ENCODE peak calls at places on chromosome 10, in nine cellular contexts. One of them, this sample, is unnamed.

GRCh38 chr10:75977146-75977545 is 545.7 kb downstream of the LRMDA start:
- DNase-seq in NCI-H774: no peak
- DNase-seq in tibial nerve: no peak
- DNase-seq in coronary artery: no peak
- DNase-seq in EH: no peak
- DNase-seq in stimulated activated naive CD8-positive, alpha-beta T cell treated with anti-CD3 and anti-CD28 coated beads, Interleukin-15, Interleukin-2, amounts not matched to agents 100 U/mL and 50 U/mL, for 24 hours: no peak
- DNase-seq in GM10248: no peak
- DNase-seq in naive thymus-derived CD8-positive, alpha-beta T cell: no peak
- DNase-seq in MCF 10A: no peak
- DNase-seq in this sample: no peak

GRCh38 chr10:106175760-106176377 is 988.6 kb downstream of the SORCS1 start:
- DNase-seq in stimulated activated naive CD8-positive, alpha-beta T cell treated with anti-CD3 and anti-CD28 coated beads, Interleukin-15, Interleukin-2, amounts not matched to agents 100 U/mL and 50 U/mL, for 24 hours: no peak
- DNase-seq in tibial nerve: no peak
- DNase-seq in GM10248: peak; percentile 7
- DNase-seq in coronary artery: no peak
- DNase-seq in EH: peak; percentile 39
- DNase-seq in NCI-H774: no peak
- DNase-seq in naive thymus-derived CD8-positive, alpha-beta T cell: no peak
- DNase-seq in MCF 10A: peak; percentile 50
- DNase-seq in this sample: peak; percentile 21

GRCh38 chr10:71436268-71436922 is 39.7 kb downstream of the CDH23 start:
- DNase-seq in NCI-H774: no peak
- DNase-seq in stimulated activated naive CD8-positive, alpha-beta T cell treated with anti-CD3 and anti-CD28 coated beads, Interleukin-15, Interleukin-2, amounts not matched to agents 100 U/mL and 50 U/mL, for 24 hours: no peak
- DNase-seq in GM10248: no peak
- DNase-seq in coronary artery: no peak
- DNase-seq in EH: no peak
- DNase-seq in naive thymus-derived CD8-positive, alpha-beta T cell: no peak
- DNase-seq in tibial nerve: no peak
- DNase-seq in MCF 10A: no peak
- DNase-seq in this sample: no peak

GRCh38 chr10:6148251-6148691 is 54.5 kb upstream of the PFKFB3 start:
- DNase-seq in EH: no peak
- DNase-seq in tibial nerve: no peak
- DNase-seq in coronary artery: no peak
- DNase-seq in GM10248: peak; percentile 57
- DNase-seq in NCI-H774: no peak
- DNase-seq in MCF 10A: no peak
- DNase-seq in naive thymus-derived CD8-positive, alpha-beta T cell: no peak
- DNase-seq in stimulated activated naive CD8-positive, alpha-beta T cell treated with anti-CD3 and anti-CD28 coated beads, Interleukin-15, Interleukin-2, amounts not matched to agents 100 U/mL and 50 U/mL, for 24 hours: peak; percentile 33
- DNase-seq in this sample: no peak

GRCh38 chr10:67883710-67884312 is 645 bp upstream of the SIRT1 start:
- DNase-seq in NCI-H774: peak; percentile 46
- DNase-seq in stimulated activated naive CD8-positive, alpha-beta T cell treated with anti-CD3 and anti-CD28 coated beads, Interleukin-15, Interleukin-2, amounts not matched to agents 100 U/mL and 50 U/mL, for 24 hours: no peak
- DNase-seq in EH: peak; percentile 25
- DNase-seq in naive thymus-derived CD8-positive, alpha-beta T cell: no peak
- DNase-seq in coronary artery: no peak
- DNase-seq in tibial nerve: no peak
- DNase-seq in GM10248: peak; percentile 21
- DNase-seq in MCF 10A: no peak
- DNase-seq in this sample: no peak

GRCh38 chr10:99457808-99458207 is 27.4 kb upstream of the GOT1 start:
- DNase-seq in EH: peak; percentile 54
- DNase-seq in MCF 10A: no peak
- DNase-seq in stimulated activated naive CD8-positive, alpha-beta T cell treated with anti-CD3 and anti-CD28 coated beads, Interleukin-15, Interleukin-2, amounts not matched to agents 100 U/mL and 50 U/mL, for 24 hours: no peak
- DNase-seq in tibial nerve: no peak
- DNase-seq in naive thymus-derived CD8-positive, alpha-beta T cell: no peak
- DNase-seq in coronary artery: no peak
- DNase-seq in NCI-H774: no peak
- DNase-seq in GM10248: no peak
- DNase-seq in this sample: no peak

GRCh38 chr10:79422178-79422892 is 23.1 kb downstream of the ZCCHC24 start:
- DNase-seq in coronary artery: no peak
- DNase-seq in MCF 10A: peak; percentile 44
- DNase-seq in tibial nerve: peak; percentile 61
- DNase-seq in GM10248: no peak
- DNase-seq in stimulated activated naive CD8-positive, alpha-beta T cell treated with anti-CD3 and anti-CD28 coated beads, Interleukin-15, Interleukin-2, amounts not matched to agents 100 U/mL and 50 U/mL, for 24 hours: no peak
- DNase-seq in NCI-H774: no peak
- DNase-seq in naive thymus-derived CD8-positive, alpha-beta T cell: no peak
- DNase-seq in EH: peak; percentile 95
- DNase-seq in this sample: no peak

GRCh38 chr10:18659784-18660561 is 742 bp downstream of the ARL5B start:
- DNase-seq in MCF 10A: peak; percentile 54
- DNase-seq in naive thymus-derived CD8-positive, alpha-beta T cell: no peak
- DNase-seq in coronary artery: no peak
- DNase-seq in stimulated activated naive CD8-positive, alpha-beta T cell treated with anti-CD3 and anti-CD28 coated beads, Interleukin-15, Interleukin-2, amounts not matched to agents 100 U/mL and 50 U/mL, for 24 hours: no peak
- DNase-seq in GM10248: peak; percentile 17
- DNase-seq in tibial nerve: no peak
- DNase-seq in EH: peak; percentile 41
- DNase-seq in NCI-H774: peak; percentile 45
- DNase-seq in this sample: peak; percentile 60

GRCh38 chr10:34121125-34121973 is 693.7 kb downstream of the PARD3 start:
- DNase-seq in GM10248: no peak
- DNase-seq in tibial nerve: no peak
- DNase-seq in stimulated activated naive CD8-positive, alpha-beta T cell treated with anti-CD3 and anti-CD28 coated beads, Interleukin-15, Interleukin-2, amounts not matched to agents 100 U/mL and 50 U/mL, for 24 hours: peak; percentile 7
- DNase-seq in coronary artery: no peak
- DNase-seq in EH: no peak
- DNase-seq in MCF 10A: no peak
- DNase-seq in naive thymus-derived CD8-positive, alpha-beta T cell: no peak
- DNase-seq in NCI-H774: no peak
- DNase-seq in this sample: no peak

GRCh38 chr10:48249763-48250351 is 24.6 kb downstream of the FRMPD2 start:
- DNase-seq in coronary artery: no peak
- DNase-seq in tibial nerve: no peak
- DNase-seq in EH: no peak
- DNase-seq in stimulated activated naive CD8-positive, alpha-beta T cell treated with anti-CD3 and anti-CD28 coated beads, Interleukin-15, Interleukin-2, amounts not matched to agents 100 U/mL and 50 U/mL, for 24 hours: no peak
- DNase-seq in naive thymus-derived CD8-positive, alpha-beta T cell: no peak
- DNase-seq in MCF 10A: no peak
- DNase-seq in NCI-H774: no peak
- DNase-seq in GM10248: peak; percentile 2
- DNase-seq in this sample: no peak

GRCh38 chr10:46040004-46040403 is 6.1 kb downstream of the MSMB start:
- DNase-seq in NCI-H774: no peak
- DNase-seq in naive thymus-derived CD8-positive, alpha-beta T cell: no peak
- DNase-seq in GM10248: no peak
- DNase-seq in MCF 10A: no peak
- DNase-seq in tibial nerve: no peak
- DNase-seq in EH: no peak
- DNase-seq in coronary artery: no peak
- DNase-seq in stimulated activated naive CD8-positive, alpha-beta T cell treated with anti-CD3 and anti-CD28 coated beads, Interleukin-15, Interleukin-2, amounts not matched to agents 100 U/mL and 50 U/mL, for 24 hours: no peak
- DNase-seq in this sample: no peak

GRCh38 chr10:79438021-79438698 is 7.3 kb downstream of the ZCCHC24 start:
- DNase-seq in NCI-H774: no peak
- DNase-seq in naive thymus-derived CD8-positive, alpha-beta T cell: no peak
- DNase-seq in MCF 10A: no peak
- DNase-seq in EH: no peak
- DNase-seq in stimulated activated naive CD8-positive, alpha-beta T cell treated with anti-CD3 and anti-CD28 coated beads, Interleukin-15, Interleukin-2, amounts not matched to agents 100 U/mL and 50 U/mL, for 24 hours: no peak
- DNase-seq in GM10248: no peak
- DNase-seq in tibial nerve: no peak
- DNase-seq in coronary artery: peak; percentile 67
- DNase-seq in this sample: no peak

GRCh38 chr10:114662651-114663217 is 4.7 kb upstream of the ABLIM1 start:
- DNase-seq in coronary artery: no peak
- DNase-seq in NCI-H774: no peak
- DNase-seq in MCF 10A: no peak
- DNase-seq in stimulated activated naive CD8-positive, alpha-beta T cell treated with anti-CD3 and anti-CD28 coated beads, Interleukin-15, Interleukin-2, amounts not matched to agents 100 U/mL and 50 U/mL, for 24 hours: no peak
- DNase-seq in naive thymus-derived CD8-positive, alpha-beta T cell: no peak
- DNase-seq in EH: no peak
- DNase-seq in GM10248: no peak
- DNase-seq in tibial nerve: no peak
- DNase-seq in this sample: no peak

GRCh38 chr10:96632974-96633373 is 46.2 kb upstream of the TM9SF3 start:
- DNase-seq in stimulated activated naive CD8-positive, alpha-beta T cell treated with anti-CD3 and anti-CD28 coated beads, Interleukin-15, Interleukin-2, amounts not matched to agents 100 U/mL and 50 U/mL, for 24 hours: no peak
- DNase-seq in GM10248: no peak
- DNase-seq in tibial nerve: no peak
- DNase-seq in EH: peak; percentile 11
- DNase-seq in NCI-H774: no peak
- DNase-seq in MCF 10A: no peak
- DNase-seq in coronary artery: no peak
- DNase-seq in naive thymus-derived CD8-positive, alpha-beta T cell: no peak
- DNase-seq in this sample: no peak

GRCh38 chr10:58367049-58367448 is 18.2 kb upstream of the TFAM start:
- DNase-seq in naive thymus-derived CD8-positive, alpha-beta T cell: no peak
- DNase-seq in EH: no peak
- DNase-seq in stimulated activated naive CD8-positive, alpha-beta T cell treated with anti-CD3 and anti-CD28 coated beads, Interleukin-15, Interleukin-2, amounts not matched to agents 100 U/mL and 50 U/mL, for 24 hours: no peak
- DNase-seq in tibial nerve: no peak
- DNase-seq in GM10248: no peak
- DNase-seq in NCI-H774: no peak
- DNase-seq in coronary artery: no peak
- DNase-seq in MCF 10A: no peak
- DNase-seq in this sample: no peak

GRCh38 chr10:18797286-18797685 is 138.1 kb downstream of the ARL5B start:
- DNase-seq in NCI-H774: no peak
- DNase-seq in stimulated activated naive CD8-positive, alpha-beta T cell treated with anti-CD3 and anti-CD28 coated beads, Interleukin-15, Interleukin-2, amounts not matched to agents 100 U/mL and 50 U/mL, for 24 hours: no peak
- DNase-seq in coronary artery: no peak
- DNase-seq in naive thymus-derived CD8-positive, alpha-beta T cell: no peak
- DNase-seq in MCF 10A: peak; percentile 6
- DNase-seq in tibial nerve: no peak
- DNase-seq in EH: no peak
- DNase-seq in GM10248: no peak
- DNase-seq in this sample: no peak

GRCh38 chr10:31582365-31583052 is 263.5 kb downstream of the ZEB1 start:
- DNase-seq in stimulated activated naive CD8-positive, alpha-beta T cell treated with anti-CD3 and anti-CD28 coated beads, Interleukin-15, Interleukin-2, amounts not matched to agents 100 U/mL and 50 U/mL, for 24 hours: no peak
- DNase-seq in tibial nerve: no peak
- DNase-seq in EH: peak; percentile 57
- DNase-seq in coronary artery: peak; percentile 73
- DNase-seq in GM10248: no peak
- DNase-seq in naive thymus-derived CD8-positive, alpha-beta T cell: no peak
- DNase-seq in MCF 10A: peak; percentile 39
- DNase-seq in NCI-H774: no peak
- DNase-seq in this sample: no peak

GRCh38 chr10:86035791-86036543 is 330.6 kb downstream of the GRID1 start:
- DNase-seq in naive thymus-derived CD8-positive, alpha-beta T cell: no peak
- DNase-seq in GM10248: no peak
- DNase-seq in coronary artery: no peak
- DNase-seq in MCF 10A: no peak
- DNase-seq in EH: no peak
- DNase-seq in stimulated activated naive CD8-positive, alpha-beta T cell treated with anti-CD3 and anti-CD28 coated beads, Interleukin-15, Interleukin-2, amounts not matched to agents 100 U/mL and 50 U/mL, for 24 hours: no peak
- DNase-seq in tibial nerve: no peak
- DNase-seq in NCI-H774: no peak
- DNase-seq in this sample: no peak

This sample was measured in MM.1S.